ENCODE peak calls at places on chromosomes 6 and 20, in six cellular contexts. Y is ascending aorta, D is neural crest cell, F is AG09309, J is epithelial cell of esophagus, B is prostate gland. Z is an unnamed sample.

GRCh38 chr6:147769496-147770087 is 261.1 kb downstream of the SAMD5 start:
- DNase-seq in Y (no peak), D (no peak), F (no peak), J (no peak), B (no peak), Z (no peak)

GRCh38 chr6:3447005-3447404 is 9.8 kb downstream of the SLC22A23 start:
- DNase-seq in Y (no peak), D (no peak), F (no peak), J (no peak), B (no peak), Z (no peak)

GRCh38 chr6:89388846-89389245 is 23.2 kb downstream of the RRAGD start:
- DNase-seq in Y (no peak), D (no peak), F (no peak), J (no peak), B (no peak), Z (no peak)

GRCh38 chr6:157551041-157551832 is 170.2 kb downstream of the ZDHHC14 start:
- DNase-seq in Y (peak), D (no peak), F (no peak), J (peak), B (no peak), Z (no peak)

GRCh38 chr6:49526598-49526997 is 23.9 kb upstream of the C6orf141 start:
- DNase-seq in Y (no peak), D (no peak), F (no peak), J (no peak), B (no peak), Z (no peak)

GRCh38 chr6:138007014-138007472 is 100.2 kb downstream of the PERP start:
- DNase-seq in Y (no peak), D (no peak), F (no peak), J (peak), B (no peak), Z (no peak)

GRCh38 chr6:158539363-158539762 is 20.5 kb upstream of the TMEM181 start:
- DNase-seq in Y (no peak), D (no peak), F (no peak), J (no peak), B (no peak), Z (no peak)

GRCh38 chr6:131628726-131629125 is 684 bp upstream of the MED23 start:
- DNase-seq in Y (no peak), D (no peak), F (no peak), J (no peak), B (no peak), Z (no peak)

GRCh38 chr6:7112741-7113313 is 5.1 kb downstream of the RREB1 start:
- DNase-seq in Y (no peak), D (no peak), F (no peak), J (peak), B (peak), Z (peak)

GRCh38 chr20:24798930-24799705 is 150.0 kb upstream of the CST7 start:
- DNase-seq in Y (no peak), D (no peak), F (peak), J (no peak), B (no peak), Z (no peak)

GRCh38 chr20:47271216-47271615 is 85.3 kb downstream of the ZMYND8 start:
- DNase-seq in Y (no peak), D (no peak), F (no peak), J (no peak), B (no peak), Z (no peak)

GRCh38 chr20:51800132-51800721 is 2.1 kb downstream of the SALL4 start:
- DNase-seq in Y (no peak), D (peak), F (no peak), J (peak), B (peak), Z (no peak)

GRCh38 chr6:149265945-149266344 is 51.6 kb upstream of the TAB2 start:
- DNase-seq in Y (no peak), D (no peak), F (no peak), J (no peak), B (no peak), Z (no peak)

GRCh38 chr6:134447883-134448387 is 130.0 kb upstream of the SGK1 start:
- DNase-seq in Y (no peak), D (no peak), F (peak), J (peak), B (no peak), Z (peak)

GRCh38 chr6:44667668-44668390 is 280.3 kb downstream of the CDC5L start:
- DNase-seq in Y (peak), D (peak), F (no peak), J (no peak), B (no peak), Z (no peak)

GRCh38 chr6:42410861-42411260 is 40.9 kb downstream of the TRERF1 start:
- DNase-seq in Y (no peak), D (no peak), F (no peak), J (no peak), B (no peak), Z (no peak)

GRCh38 chr20:11467436-11467835 is 450.3 kb upstream of the BTBD3 start:
- DNase-seq in Y (no peak), D (no peak), F (no peak), J (no peak), B (no peak), Z (no peak)

GRCh38 chr6:107736713-107737396 is 87.3 kb downstream of the SCML4 start:
- DNase-seq in Y (no peak), D (no peak), F (no peak), J (no peak), B (no peak), Z (no peak)

GRCh38 chr6:28996844-28997502 is 8.1 kb downstream of the ZNF311 start:
- DNase-seq in Y (no peak), D (no peak), F (no peak), J (peak), B (no peak), Z (no peak)

GRCh38 chr20:60365063-60365640 is 406.9 kb downstream of the CDH26 start:
- DNase-seq in Y (no peak), D (no peak), F (no peak), J (no peak), B (no peak), Z (no peak)

GRCh38 chr6:6230286-6230685 is 90.2 kb downstream of the F13A1 start:
- DNase-seq in Y (no peak), D (no peak), F (no peak), J (no peak), B (no peak), Z (no peak)

GRCh38 chr6:147131728-147132127 is 72.5 kb upstream of the STXBP5 start:
- DNase-seq in Y (no peak), D (no peak), F (no peak), J (no peak), B (no peak), Z (no peak)

GRCh38 chr6:27592481-27593199 is 119.7 kb upstream of the ZNF184 start:
- DNase-seq in Y (no peak), D (peak), F (no peak), J (peak), B (no peak), Z (no peak)

GRCh38 chr20:48921883-48922867 is 664 bp downstream of the ARFGEF2 start:
- DNase-seq in Y (peak), D (no peak), F (no peak), J (peak), B (peak), Z (peak)

GRCh38 chr6:90268178-90268577 is 28.5 kb downstream of the BACH2 start:
- DNase-seq in Y (no peak), D (no peak), F (no peak), J (no peak), B (no peak), Z (no peak)

GRCh38 chr6:80094017-80094416 is 12.5 kb upstream of the BCKDHB start:
- DNase-seq in Y (no peak), D (no peak), F (no peak), J (peak), B (no peak), Z (no peak)

GRCh38 chr6:5087389-5087788 is 2.2 kb downstream of the PPP1R3G start:
- DNase-seq in Y (no peak), D (no peak), F (no peak), J (no peak), B (no peak), Z (peak)

GRCh38 chr6:108559884-108560462 is 744 bp upstream of the FOXO3 start:
- DNase-seq in Y (peak), D (peak), F (no peak), J (peak), B (peak), Z (no peak)

GRCh38 chr6:169850746-169851145 is 99.3 kb downstream of the ERMARD start:
- DNase-seq in Y (no peak), D (no peak), F (no peak), J (no peak), B (no peak), Z (no peak)

GRCh38 chr20:20992274-20992673 is 113.9 kb downstream of the LINC00237 start:
- DNase-seq in Y (no peak), D (no peak), F (no peak), J (no peak), B (no peak), Z (no peak)

GRCh38 chr20:63693079-63693974 is 3.1 kb upstream of the TNFRSF6B start:
- DNase-seq in Y (no peak), D (no peak), F (no peak), J (no peak), B (no peak), Z (peak)

GRCh38 chr20:1335961-1336698 is 7.2 kb upstream of the SDCBP2 start:
- DNase-seq in Y (no peak), D (no peak), F (no peak), J (no peak), B (no peak), Z (no peak)

GRCh38 chr6:31122803-31123706 is 2.8 kb upstream of the CDSN start:
- DNase-seq in Y (peak), D (no peak), F (peak), J (peak), B (peak), Z (no peak)

GRCh38 chr20:55253765-55254164 is 751.6 kb downstream of the CBLN4 start:
- DNase-seq in Y (no peak), D (no peak), F (no peak), J (no peak), B (no peak), Z (no peak)

GRCh38 chr6:25601797-25602679 is 50.0 kb upstream of the SCGN start:
- DNase-seq in Y (no peak), D (no peak), F (peak), J (peak), B (no peak), Z (no peak)

GRCh38 chr6:38149526-38149925 is 330.0 kb downstream of the ZFAND3 start:
- DNase-seq in Y (no peak), D (no peak), F (no peak), J (no peak), B (no peak), Z (no peak)

GRCh38 chr6:6452002-6452401 is 131.5 kb upstream of the F13A1 start:
- DNase-seq in Y (no peak), D (no peak), F (no peak), J (no peak), B (no peak), Z (no peak)

GRCh38 chr6:31597006-31597405 is 4.2 kb upstream of the NCR3 start:
- DNase-seq in Y (no peak), D (no peak), F (no peak), J (peak), B (no peak), Z (no peak)

GRCh38 chr6:42314571-42314950 is 96.9 kb upstream of the MRPS10 start:
- DNase-seq in Y (no peak), D (no peak), F (no peak), J (peak), B (no peak), Z (no peak)

DNA sequence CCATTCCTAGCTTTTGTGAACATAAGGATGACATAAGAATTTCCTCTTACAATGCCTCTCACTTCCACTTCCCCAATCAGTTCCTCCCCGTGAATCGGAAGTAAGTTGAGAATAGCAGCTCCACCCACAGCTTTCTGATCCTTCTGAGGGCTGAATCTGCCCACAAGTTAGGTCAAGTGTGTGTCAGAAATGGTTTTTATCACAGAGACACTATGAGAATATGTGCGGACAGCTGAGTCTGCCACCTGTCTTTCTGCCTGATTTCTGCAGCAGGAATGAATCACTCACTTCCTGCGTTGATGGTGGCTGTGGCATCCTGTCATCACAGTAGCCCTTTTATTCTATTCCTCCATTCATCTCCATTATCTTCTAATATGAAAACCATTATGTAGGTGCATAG is 70.2 kb downstream of the RIN2 start:
- DNase-seq in Y (no peak), D (no peak), F (no peak), J (peak), B (no peak), Z (peak)
- TF ChIP-seq CTCF in Y (no peak), D (no peak), F (peak), J (peak), B (no peak), Z (peak)

GRCh38 chr6:20056350-20056992 is 155.8 kb downstream of the MBOAT1 start:
- DNase-seq in Y (no peak), D (peak), F (peak), J (peak), B (no peak), Z (no peak)
- TF ChIP-seq CTCF in Y (peak), D (peak), F (peak), J (peak), B (peak), Z (no peak)

GRCh38 chr6:9254251-9254650 is 818.9 kb upstream of the SLC35B3 start:
- DNase-seq in Y (no peak), D (no peak), F (no peak), J (no peak), B (no peak), Z (no peak)

GRCh38 chr6:9248125-9248524 is 812.8 kb upstream of the SLC35B3 start:
- DNase-seq in Y (no peak), D (no peak), F (no peak), J (peak), B (no peak), Z (no peak)

GRCh38 chr6:9252784-9253183 is 817.4 kb upstream of the SLC35B3 start:
- DNase-seq in Y (no peak), D (no peak), F (no peak), J (no peak), B (no peak), Z (no peak)

GRCh38 chr6:9250852-9251251 is 815.5 kb upstream of the SLC35B3 start:
- DNase-seq in Y (no peak), D (no peak), F (peak), J (peak), B (peak), Z (no peak)
- TF ChIP-seq CTCF in Y (no peak), D (peak), F (peak), J (peak), B (no peak), Z (no peak)

GRCh38 chr6:36590237-36590636 is 3.9 kb upstream of the SRSF3 start:
- DNase-seq in Y (no peak), D (no peak), F (peak), J (peak), B (no peak), Z (no peak)
- TF ChIP-seq CTCF in Y (no peak), D (no peak), F (no peak), J (no peak), B (no peak), Z (no peak)

DNA sequence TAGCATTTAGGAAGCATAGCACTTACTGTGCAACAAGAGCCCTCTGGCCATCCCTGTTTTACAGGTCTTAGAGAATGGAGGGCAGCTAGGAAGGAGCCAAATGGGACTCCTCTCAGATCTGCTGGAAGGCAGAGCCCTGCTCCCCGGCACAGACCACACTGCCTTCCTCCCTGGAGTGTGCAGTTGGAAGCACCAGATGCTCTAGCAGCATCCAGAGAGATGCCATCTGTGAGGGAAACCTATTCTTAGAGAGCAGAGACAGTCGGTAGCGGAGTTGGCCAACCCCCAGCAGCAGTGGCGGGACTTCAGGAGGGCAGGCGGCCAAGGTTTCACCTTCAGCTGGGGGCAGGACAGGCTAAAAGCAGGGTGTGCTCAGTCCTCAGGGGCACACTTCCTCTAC is 16.7 kb upstream of the E2F1 start:
- DNase-seq in Y (no peak), D (no peak), F (no peak), J (no peak), B (no peak), Z (no peak)
- TF ChIP-seq CTCF in Y (no peak), D (no peak), F (no peak), J (no peak), B (no peak), Z (no peak)

GRCh38 chr20:61661025-61661424 is 404.7 kb downstream of the TAF4 start:
- DNase-seq in Y (no peak), D (no peak), F (no peak), J (no peak), B (no peak), Z (no peak)

GRCh38 chr20:61661583-61661982 is 404.1 kb downstream of the TAF4 start:
- DNase-seq in Y (no peak), D (no peak), F (no peak), J (no peak), B (no peak), Z (no peak)

GRCh38 chr20:61663521-61664425 is 401.9 kb downstream of the TAF4 start:
- DNase-seq in Y (no peak), D (no peak), F (no peak), J (no peak), B (no peak), Z (no peak)

GRCh38 chr20:61662946-61663460 is 402.7 kb downstream of the TAF4 start:
- DNase-seq in Y (no peak), D (no peak), F (no peak), J (no peak), B (no peak), Z (no peak)

GRCh38 chr20:61662226-61662945 is 403.3 kb downstream of the TAF4 start:
- DNase-seq in Y (no peak), D (peak), F (no peak), J (no peak), B (no peak), Z (no peak)
- TF ChIP-seq CTCF in Y (no peak), D (no peak), F (no peak), J (no peak), B (no peak), Z (no peak)

Z was measured in CD14-positive monocyte.